ENCODE peak calls at places on chromosomes 11 and 22, in four cellular contexts. F is fibroblast of lung, N is GM12865, I is neuronal stem cell. J is an unnamed sample.

GRCh38 chr22:36068776-36069344 is 40.2 kb upstream of the RBFOX2 start:
- DNase-seq in F (no peak), I (no peak), N (no peak), J (no peak)

GRCh38 chr22:46103664-46104063 is 46.7 kb upstream of the PPARA start:
- DNase-seq in F (no peak), I (no peak), N (no peak), J (no peak)

GRCh38 chr11:69156673-69157155 is 979 bp downstream of the SMIM38 start:
- DNase-seq in F (peak), N (no peak), I (no peak), J (no peak)

GRCh38 chr11:62676698-62677097 is 2.2 kb downstream of the UBXN1 start:
- DNase-seq in I (no peak), F (no peak), N (no peak), J (no peak)

GRCh38 chr22:43467571-43467970 is 55.8 kb downstream of the MPPED1 start:
- DNase-seq in N (no peak), I (no peak), F (no peak), J (no peak)

GRCh38 chr11:110878513-110878912 is 166.3 kb upstream of the ARHGAP20 start:
- DNase-seq in F (peak), N (no peak), I (no peak), J (peak)

GRCh38 chr11:70524096-70524922 is 126.0 kb downstream of the CTTN start:
- DNase-seq in F (peak), N (peak), I (no peak), J (no peak)

GRCh38 chr11:117953029-117953671 is 23.9 kb upstream of the TMPRSS13 start:
- DNase-seq in I (no peak), N (no peak), F (no peak), J (no peak)

GRCh38 chr11:9039194-9039593 is 35.4 kb upstream of the NRIP3 start:
- DNase-seq in F (peak), N (peak), I (no peak), J (no peak)

GRCh38 chr11:93128574-93128973 is 69.2 kb downstream of the SLC36A4 start:
- DNase-seq in F (no peak), I (no peak), N (no peak), J (no peak)

GRCh38 chr11:120339394-120339890 is 3.2 kb downstream of the ARHGEF12 start:
- DNase-seq in I (no peak), N (no peak), F (peak), J (no peak)

GRCh38 chr11:59226396-59226795 is 13.7 kb upstream of the MPEG1 start:
- DNase-seq in F (no peak), I (no peak), N (no peak), J (no peak)

GRCh38 chr11:126165366-126166156 is 45.9 kb downstream of the RPUSD4 start:
- DNase-seq in N (no peak), I (no peak), F (no peak), J (no peak)

GRCh38 chr11:60947666-60948065 is 4.3 kb downstream of the SLC15A3 start:
- DNase-seq in N (no peak), F (no peak), I (no peak), J (no peak)

GRCh38 chr11:11580831-11581492 is 40.8 kb downstream of the GALNT18 start:
- DNase-seq in N (no peak), I (no peak), F (no peak), J (no peak)

GRCh38 chr11:34208266-34209135 is 103.1 kb downstream of the NAT10 start:
- DNase-seq in F (peak), I (no peak), N (no peak), J (no peak)

GRCh38 chr11:25159341-25159740 is 662.5 kb downstream of the LUZP2 start:
- DNase-seq in N (no peak), F (peak), I (no peak), J (peak)

DNA sequence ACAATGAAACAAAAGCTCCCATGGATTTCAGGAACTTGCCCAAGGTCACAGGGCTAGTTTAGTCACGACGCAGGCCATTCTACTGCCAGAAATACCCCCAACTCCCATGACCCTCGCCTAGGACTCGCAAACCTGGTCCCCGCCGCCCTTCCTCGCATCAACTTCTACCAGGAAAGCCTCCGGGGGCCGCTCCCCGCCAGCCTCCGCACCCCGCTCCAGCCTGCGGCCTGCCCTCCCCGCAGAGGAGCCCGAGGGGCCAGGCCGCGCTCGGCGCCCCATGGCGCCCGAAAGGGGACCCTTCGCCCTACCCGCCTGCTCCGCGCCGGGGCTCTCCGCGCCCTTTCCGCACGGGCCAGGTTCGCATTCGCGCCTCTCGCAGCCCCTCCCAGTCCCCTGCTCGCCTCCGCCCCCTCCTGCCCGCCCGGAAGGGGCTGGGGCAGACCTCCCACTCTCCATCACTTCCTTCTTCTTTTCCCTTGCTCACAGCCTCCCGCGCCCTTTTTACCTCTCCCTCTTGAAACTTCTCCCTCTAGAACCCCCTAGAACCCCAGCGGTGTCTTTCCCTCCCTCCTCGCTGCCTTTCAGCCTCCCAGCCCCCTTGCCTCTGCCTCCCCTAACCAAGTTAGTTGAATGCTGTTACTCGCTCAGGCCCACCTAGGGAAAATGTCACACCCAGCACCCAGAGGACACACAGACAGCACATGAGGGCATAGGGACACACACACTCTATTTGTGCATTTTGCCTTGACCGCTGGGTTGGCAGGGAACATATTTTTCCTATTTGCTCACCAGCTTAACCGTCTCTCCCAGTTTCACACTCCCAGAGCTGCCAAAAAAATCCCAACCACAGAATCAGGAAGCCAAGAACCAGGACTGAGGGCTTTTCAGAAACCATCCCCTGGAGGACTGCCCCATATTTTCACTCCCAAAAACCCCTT is at the start of gene SLC43A3:
- DNase-seq in F (peak), N (peak), I (peak), J (peak)
- H3K4me3 ChIP-seq in F (peak), N (peak), I (peak), J (peak)

DNA sequence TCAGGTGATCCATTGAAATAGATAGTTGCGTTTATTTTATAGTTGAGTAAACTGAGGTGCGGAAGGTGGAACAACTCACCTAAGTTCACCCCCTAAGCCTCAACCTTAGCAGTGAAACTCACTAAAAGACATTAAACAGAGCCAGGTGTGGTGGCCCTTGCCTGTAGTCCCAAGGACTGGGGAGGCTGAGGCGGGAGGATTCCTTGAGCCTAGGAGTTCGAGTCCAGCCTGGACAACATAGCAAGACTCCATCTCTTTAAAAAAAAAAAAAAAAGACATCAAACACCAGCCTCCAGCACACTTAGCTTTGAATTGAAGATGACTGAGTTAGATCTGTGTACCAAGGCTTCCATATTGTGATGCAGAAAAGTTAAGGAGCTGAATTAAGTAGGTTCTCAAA is 845 bp upstream of the RAB36 start:
- DNase-seq in N (no peak), F (no peak), I (no peak), J (no peak)
- H3K4me3 ChIP-seq in N (no peak), F (no peak), I (no peak), J (no peak)

GRCh38 chr22:19713228-19713627 is 1.1 kb upstream of the SEPTIN5 start:
- DNase-seq in F (no peak), I (no peak), N (no peak), J (no peak)

GRCh38 chr22:19715286-19715939 is 1.1 kb downstream of the SEPTIN5 start:
- DNase-seq in N (peak), I (no peak), F (no peak), J (no peak)

GRCh38 chr22:19714320-19715252 is at the start of gene SEPTIN5:
- DNase-seq in I (no peak), F (no peak), N (no peak), J (no peak)

GRCh38 chr22:19716041-19716828 is 1.9 kb downstream of the SEPTIN5 start:
- DNase-seq in F (no peak), N (no peak), I (no peak), J (no peak)

GRCh38 chr22:19713650-19714319 is 518 bp upstream of the SEPTIN5 start:
- DNase-seq in N (no peak), I (no peak), F (no peak), J (no peak)
- H3K4me3 ChIP-seq in N (no peak), I (peak), F (peak), J (peak)

DNA sequence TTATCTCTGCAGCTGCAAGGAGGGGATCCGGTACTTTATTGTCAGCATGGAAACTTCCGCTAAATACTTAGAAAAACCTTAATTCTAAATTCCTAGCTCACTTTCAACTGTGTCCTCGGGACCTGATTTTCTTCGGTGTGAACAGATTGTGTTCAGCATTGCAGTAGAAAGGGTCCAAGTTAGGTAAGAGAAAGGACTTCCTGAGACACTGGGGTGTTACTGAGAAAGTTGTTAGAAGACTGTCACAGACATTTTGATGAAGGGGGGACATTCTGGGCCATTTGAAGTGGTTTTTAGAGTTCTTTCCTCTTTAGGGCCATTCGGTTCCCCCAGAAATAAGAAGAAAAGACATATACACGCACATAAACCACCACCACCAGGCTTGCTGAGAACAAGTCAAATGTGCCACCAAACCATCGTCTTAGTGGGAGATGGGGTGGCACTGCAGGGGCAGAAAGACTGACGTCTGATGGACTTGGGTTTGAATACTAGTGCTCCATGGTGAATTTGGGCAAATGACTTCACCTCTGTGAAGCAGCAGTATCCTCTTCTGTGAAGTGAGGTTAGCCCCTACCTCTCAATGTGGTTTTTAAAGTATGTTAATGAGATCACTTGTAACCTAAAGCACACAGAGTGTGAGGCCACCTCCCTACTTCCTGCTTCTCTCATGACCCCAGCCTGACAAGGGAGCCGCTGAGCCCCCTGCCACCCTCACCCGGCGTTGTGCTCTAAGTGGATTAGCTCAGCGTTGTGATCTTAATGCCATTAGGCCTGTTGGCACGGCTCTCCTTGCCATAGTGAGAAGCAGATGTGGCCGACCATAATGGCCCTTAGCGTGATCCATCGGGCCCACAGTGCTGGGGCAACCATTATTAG is 14.2 kb downstream of the ZBTB16 start:
- DNase-seq in F (no peak), I (no peak), N (no peak), J (no peak)
- H3K4me3 ChIP-seq in F (no peak), I (no peak), N (no peak), J (no peak)

GRCh38 chr11:102957953-102958352 is 2.4 kb upstream of the MMP13 start:
- DNase-seq in N (no peak), I (no peak), F (peak), J (no peak)
- H3K4me3 ChIP-seq in N (no peak), I (no peak), F (no peak), J (no peak)

DNA sequence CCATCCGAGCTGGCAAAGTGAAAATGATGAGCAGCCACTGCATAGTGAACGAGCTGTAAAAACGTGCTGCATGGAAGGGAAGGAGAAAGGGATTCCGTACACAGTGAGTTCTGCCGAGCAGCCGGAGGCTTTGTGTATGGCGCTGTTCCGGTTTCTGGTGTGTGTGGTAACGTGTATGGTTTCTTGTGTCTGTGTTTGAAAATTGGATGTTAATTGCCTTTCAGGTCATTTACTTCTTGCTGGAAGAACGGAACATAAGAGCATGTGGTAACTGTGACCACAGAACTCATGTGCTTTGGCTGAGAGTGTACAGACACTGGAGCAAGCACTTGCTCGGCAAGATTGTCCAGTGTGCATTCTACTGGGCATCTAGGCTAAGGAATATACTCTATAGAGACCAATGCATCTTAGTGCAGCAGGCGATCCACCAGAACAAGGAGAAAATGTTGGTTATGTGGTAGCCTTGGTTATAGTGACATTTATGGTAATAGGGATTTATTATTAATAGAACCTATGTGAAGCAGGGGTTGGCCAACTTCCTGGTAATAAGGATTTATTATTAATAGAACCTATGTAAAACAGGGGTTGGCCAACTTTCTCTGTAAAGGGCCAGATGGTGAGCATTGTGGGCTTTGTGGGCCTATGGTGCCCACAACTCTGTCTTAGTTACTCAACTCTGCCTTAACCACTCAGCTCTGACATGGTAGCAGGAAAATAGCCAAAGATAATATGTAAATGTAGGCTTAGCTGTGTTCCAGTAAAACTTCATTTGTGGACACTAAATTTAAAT is 49.2 kb downstream of the GRAMD1B start:
- DNase-seq in F (no peak), I (no peak), N (peak), J (no peak)
- H3K4me3 ChIP-seq in F (no peak), I (no peak), N (peak), J (no peak)

GRCh38 chr11:66334605-66335442 is 1.4 kb downstream of the RIN1 start:
- DNase-seq in N (no peak), F (no peak), I (no peak), J (no peak)
- H3K4me3 ChIP-seq in N (no peak), F (peak), I (no peak), J (peak)

GRCh38 chr22:31629741-31630184 is 32.3 kb downstream of the PISD start:
- DNase-seq in I (no peak), F (no peak), N (no peak), J (no peak)

GRCh38 chr22:31628362-31628761 is 33.7 kb downstream of the PISD start:
- DNase-seq in F (no peak), I (no peak), N (no peak), J (no peak)

GRCh38 chr22:31630331-31631329 is 31.4 kb downstream of the PISD start:
- DNase-seq in F (peak), N (peak), I (peak), J (no peak)

GRCh38 chr22:31627223-31627731 is 34.7 kb downstream of the PISD start:
- DNase-seq in F (no peak), I (no peak), N (no peak), J (no peak)

GRCh38 chr22:31628969-31629723 is 32.9 kb downstream of the PISD start:
- DNase-seq in N (no peak), F (no peak), I (no peak), J (no peak)
- H3K4me3 ChIP-seq in N (no peak), F (peak), I (peak), J (peak)

GRCh38 chr11:132944557-132944920 is 587.8 kb downstream of the OPCML start:
- DNase-seq in F (no peak), I (no peak), N (no peak), J (no peak)
- H3K4me3 ChIP-seq in F (no peak), I (peak), N (no peak), J (peak)

DNA sequence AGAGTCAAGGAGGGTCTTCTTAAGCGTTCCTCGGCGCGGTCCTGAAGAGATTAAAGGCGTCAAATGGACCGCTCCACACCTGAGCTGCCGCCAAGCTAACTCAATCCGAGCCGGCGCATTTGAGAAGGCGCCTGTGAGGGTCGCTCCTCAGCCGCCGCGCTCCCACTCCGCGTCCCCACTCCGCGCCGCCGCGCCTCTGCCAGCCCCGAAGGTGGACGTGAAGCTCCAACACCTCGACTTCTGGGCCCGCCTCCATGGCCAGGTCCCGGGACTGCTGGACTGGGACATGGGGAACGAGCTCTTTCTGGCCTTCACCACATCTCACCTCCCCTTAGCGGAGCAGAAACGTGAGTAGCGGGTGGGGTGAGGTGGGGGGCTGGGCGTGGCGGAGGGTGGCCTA is at the start of gene FOXR1:
- DNase-seq in I (no peak), N (no peak), F (no peak), J (no peak)
- H3K4me3 ChIP-seq in I (no peak), N (no peak), F (no peak), J (no peak)